ENCODE peak calls at places on chromosomes 5 and 9, in four cellular contexts. T is T-cell, U is right atrium auricular region, L is cardiac muscle cell. R is an unnamed sample.

GRCh38 chr5:113293068-113293571 is 141.7 kb downstream of the TSSK1B start:
- DNase-seq in U (no peak), T (no peak), L (peak), R (no peak)

GRCh38 chr5:56233230-56233629 is at the start of gene ANKRD55:
- DNase-seq in T (no peak), U (no peak), L (peak), R (no peak)

GRCh38 chr5:38666668-38667498 is 110.4 kb upstream of the LIFR start:
- DNase-seq in U (no peak), L (peak), T (no peak), R (peak)

GRCh38 chr5:116787570-116787969 is 212.9 kb upstream of the SEMA6A start:
- DNase-seq in T (no peak), U (no peak), L (no peak), R (no peak)

GRCh38 chr9:117616436-117616835 is 87.8 kb upstream of the TLR4 start:
- DNase-seq in U (no peak), T (no peak), L (no peak), R (no peak)

GRCh38 chr9:15837079-15837679 is 284.3 kb downstream of the CCDC171 start:
- DNase-seq in T (no peak), L (peak), U (no peak), R (peak)

GRCh38 chr9:34863426-34863825 is 94.7 kb upstream of the PHF24 start:
- DNase-seq in L (no peak), T (no peak), U (no peak), R (no peak)

GRCh38 chr5:76114192-76114795 is 31.1 kb downstream of the SV2C start:
- DNase-seq in T (no peak), U (no peak), L (no peak), R (no peak)

GRCh38 chr5:28403846-28404245 is 1365.5 kb upstream of the CDH9 start:
- DNase-seq in U (no peak), T (no peak), L (no peak), R (no peak)

GRCh38 chr9:88661759-88662158 is 126.8 kb downstream of the NXNL2 start:
- DNase-seq in L (no peak), U (no peak), T (no peak), R (no peak)

GRCh38 chr9:98175762-98176161 is 16.7 kb downstream of the CORO2A start:
- DNase-seq in U (no peak), T (no peak), L (no peak), R (no peak)

GRCh38 chr5:65455064-65455463 is 26.7 kb downstream of the ADAMTS6 start:
- DNase-seq in T (no peak), U (no peak), L (no peak), R (no peak)

GRCh38 chr5:180335614-180336233 is 17.4 kb downstream of the GFPT2 start:
- DNase-seq in L (no peak), U (no peak), T (no peak), R (no peak)

GRCh38 chr5:147504001-147504400 is 5.9 kb downstream of the DPYSL3 start:
- DNase-seq in T (no peak), L (no peak), U (no peak), R (no peak)

GRCh38 chr5:6321078-6321477 is 57.3 kb downstream of the MED10 start:
- DNase-seq in U (peak), L (no peak), T (no peak), R (no peak)

GRCh38 chr9:34962530-34962929 is 4.4 kb downstream of the PHF24 start:
- DNase-seq in T (no peak), L (no peak), U (no peak), R (no peak)

GRCh38 chr5:133460172-133460758 is 152.1 kb downstream of the FSTL4 start:
- DNase-seq in T (no peak), L (peak), U (no peak), R (peak)

GRCh38 chr9:4164356-4164755 is 135.5 kb downstream of the GLIS3 start:
- DNase-seq in T (no peak), L (no peak), U (no peak), R (no peak)

GRCh38 chr9:36934478-36935065 is 99.5 kb downstream of the PAX5 start:
- DNase-seq in T (no peak), U (no peak), L (no peak), R (no peak)

GRCh38 chr5:61280205-61280604 is 51.9 kb upstream of the ZSWIM6 start:
- DNase-seq in T (no peak), L (no peak), U (no peak), R (no peak)

GRCh38 chr9:95516736-95517558 is at the start of gene PTCH1:
- DNase-seq in T (no peak), U (no peak), L (peak), R (peak)

GRCh38 chr5:107404595-107405366 is 266.0 kb downstream of the EFNA5 start:
- DNase-seq in L (no peak), U (no peak), T (no peak), R (no peak)

GRCh38 chr5:111243353-111243752 is 19.2 kb downstream of the CAMK4 start:
- DNase-seq in L (no peak), U (no peak), T (no peak), R (no peak)

R was measured in HEK293T.